ENCODE peak calls at places on chromosomes 12 and 14, in five cellular contexts. M is BJ, W is vagina, O is gastrocnemius medialis, Q is cardiac fibroblast. K is an unnamed sample.

GRCh38 chr12:83827860-83828259 is 1084.7 kb downstream of the SLC6A15 start:
- DNase-seq in M (no peak), Q (no peak), O (no peak), W (no peak), K (no peak)

GRCh38 chr12:31220633-31221565 is 105.1 kb downstream of the SINHCAF start:
- DNase-seq in Q (peak), M (no peak), O (no peak), W (peak), K (no peak)

GRCh38 chr14:44625098-44625497 is 118.0 kb upstream of the FSCB start:
- DNase-seq in M (no peak), W (no peak), O (no peak), Q (no peak), K (no peak)

GRCh38 chr12:103772367-103773108 is 68.5 kb downstream of the NT5DC3 start:
- DNase-seq in W (no peak), Q (no peak), O (no peak), M (no peak), K (no peak)

GRCh38 chr12:123754041-123754757 is 7.9 kb upstream of the DNAH10 start:
- DNase-seq in Q (no peak), M (no peak), W (no peak), O (no peak), K (no peak)

GRCh38 chr12:51323966-51324895 is at the start of gene BIN2:
- DNase-seq in Q (no peak), O (peak), M (no peak), W (no peak), K (no peak)

GRCh38 chr14:76919811-76920571 is 93.8 kb downstream of the LRRC74A start:
- DNase-seq in M (no peak), O (peak), W (no peak), Q (peak), K (peak)

GRCh38 chr14:22390824-22391461 is 198.1 kb downstream of the DAD1 start:
- DNase-seq in W (peak), O (no peak), M (no peak), Q (no peak), K (no peak)

GRCh38 chr12:65195387-65196055 is 26.1 kb downstream of the LEMD3 start:
- DNase-seq in Q (no peak), M (no peak), W (no peak), O (no peak), K (no peak)
- H3K4me3 ChIP-seq in Q (no peak), M (no peak), W (no peak), O (no peak), K (no peak)

DNA sequence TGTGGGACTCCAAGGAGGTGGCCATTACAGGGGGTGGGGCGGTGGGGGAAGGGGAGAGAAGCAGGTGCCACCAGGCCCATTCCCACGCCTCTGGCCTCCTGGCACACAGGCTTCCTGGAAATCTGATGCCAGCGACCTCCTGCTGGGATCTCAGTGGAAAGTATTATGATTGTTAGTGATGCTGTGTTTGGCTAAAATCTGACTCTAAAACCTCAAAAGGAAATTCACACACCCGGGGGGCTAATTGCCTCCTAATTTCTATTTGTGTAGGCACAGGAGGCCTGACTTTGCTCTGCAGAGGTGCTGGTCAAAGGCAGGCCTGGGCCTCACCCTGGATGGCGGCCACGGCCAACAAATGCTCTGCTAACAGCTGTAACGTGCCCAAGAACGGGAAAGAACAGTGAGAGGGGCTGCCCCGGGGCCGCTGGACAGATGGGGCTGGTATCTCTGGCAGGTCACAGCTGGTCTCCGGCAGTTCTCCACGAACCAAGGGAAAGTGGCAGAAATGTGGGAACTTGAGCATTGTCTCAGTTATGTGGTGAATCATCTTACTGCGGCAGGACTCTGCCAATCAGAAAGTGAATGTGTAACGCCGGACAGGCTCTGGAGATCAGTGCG is 14.3 kb downstream of the FAM181A start:
- DNase-seq in O (no peak), Q (peak), W (no peak), M (peak), K (peak)
- TF ChIP-seq CTCF in O (no peak), Q (no peak), W (no peak), M (no peak), K (no peak)

GRCh38 chr14:92686763-92687427 is 61.5 kb downstream of the LGMN start:
- DNase-seq in W (no peak), Q (peak), O (no peak), M (no peak), K (no peak)
- H3K4me3 ChIP-seq in W (peak), Q (no peak), O (peak), M (no peak), K (no peak)

GRCh38 chr12:77382096-77382742 is 316.9 kb upstream of the E2F7 start:
- DNase-seq in M (no peak), O (no peak), Q (peak), W (no peak), K (no peak)
- TF ChIP-seq CTCF in M (no peak), O (no peak), Q (no peak), W (no peak), K (no peak)

K was measured in epithelial cell of proximal tubule.